ENCODE peak calls at places on chromosomes 3 and 15, in six cellular contexts. U is nephron progenitor cell, V is A549, H is heart left ventricle, F is NCI-H345, Q is NCI-H1694 treated with DMSO at 0.1 percent for 48 hours. X is an unnamed sample.

GRCh38 chr3:137582484-137582883 is 181.6 kb upstream of the SOX14 start:
- DNase-seq in V (no peak), F (no peak), H (no peak), Q (no peak), U (no peak), X (no peak)

GRCh38 chr3:28786446-28786845 is 437.8 kb upstream of the AZI2 start:
- DNase-seq in Q (no peak), H (no peak), U (no peak), V (no peak), F (no peak), X (no peak)

GRCh38 chr3:46112296-46112695 is 85.0 kb upstream of the XCR1 start:
- DNase-seq in V (no peak), H (no peak), Q (no peak), U (no peak), F (no peak), X (peak; percentile 83)

GRCh38 chr3:150388468-150389418 is 19.4 kb upstream of the TSC22D2 start:
- DNase-seq in F (no peak), U (no peak), Q (no peak), H (no peak), V (no peak), X (no peak)

GRCh38 chr3:180416111-180416541 is 185.8 kb upstream of the TTC14 start:
- DNase-seq in V (no peak), H (no peak), U (no peak), Q (no peak), F (peak; percentile 1), X (peak; percentile 50)

GRCh38 chr3:13399603-13400002 is 20.5 kb downstream of the NUP210 start:
- DNase-seq in F (no peak), H (no peak), U (no peak), Q (no peak), V (no peak), X (no peak)

GRCh38 chr3:57682284-57682683 is 10.6 kb downstream of the DENND6A start:
- DNase-seq in Q (no peak), V (no peak), U (no peak), F (no peak), H (no peak), X (peak; percentile 30)

GRCh38 chr3:186746008-186746407 is 28.8 kb downstream of the KNG1 start:
- DNase-seq in Q (no peak), U (no peak), F (no peak), H (no peak), V (peak; percentile 76), X (peak; percentile 90)

GRCh38 chr15:34650177-34650576 is 66.7 kb upstream of the GOLGA8B start:
- DNase-seq in V (no peak), Q (no peak), H (no peak), F (no peak), U (no peak), X (peak; percentile 54)

GRCh38 chr15:74933573-74933972 is 4.3 kb downstream of the COX5A start:
- DNase-seq in F (no peak), H (no peak), V (no peak), U (no peak), Q (no peak), X (no peak)

GRCh38 chr15:62649793-62650420 is 392.6 kb upstream of the TPM1 start:
- DNase-seq in F (no peak), H (no peak), Q (no peak), U (no peak), V (no peak), X (peak; percentile 20)

GRCh38 chr3:94226058-94226457 is 163.2 kb downstream of the NSUN3 start:
- DNase-seq in F (no peak), V (no peak), U (no peak), Q (no peak), H (no peak), X (peak; percentile 88)

GRCh38 chr15:38560456-38560926 is 4.1 kb downstream of the RASGRP1 start:
- DNase-seq in V (no peak), F (no peak), U (no peak), Q (no peak), H (no peak), X (no peak)

GRCh38 chr3:89223188-89223587 is 115.8 kb downstream of the EPHA3 start:
- DNase-seq in Q (no peak), U (no peak), V (no peak), H (no peak), F (no peak), X (no peak)

GRCh38 chr3:30685267-30685667 is 78.9 kb downstream of the TGFBR2 start:
- DNase-seq in H (no peak), U (no peak), V (no peak), F (no peak), Q (no peak), X (no peak)

GRCh38 chr3:43872301-43872700 is 181.6 kb downstream of the ABHD5 start:
- DNase-seq in F (no peak), Q (no peak), U (no peak), V (peak; percentile 48), H (no peak), X (peak; percentile 84)

GRCh38 chr15:48432688-48433087 is 101.5 kb downstream of the DUT start:
- DNase-seq in U (no peak), V (no peak), Q (no peak), F (no peak), H (no peak), X (no peak)

GRCh38 chr15:67501177-67501835 is 19.6 kb upstream of the C15orf61 start:
- DNase-seq in H (no peak), U (no peak), V (no peak), Q (peak; percentile 34), F (peak; percentile 1), X (peak; percentile 23)

GRCh38 chr3:52798978-52799476 is 4.4 kb downstream of the ITIH3 start:
- DNase-seq in F (no peak), U (peak; percentile 21), V (peak; percentile 52), Q (peak; percentile 0), H (no peak), X (no peak)

GRCh38 chr15:52804526-52805081 is 14.5 kb upstream of the ONECUT1 start:
- DNase-seq in V (no peak), F (no peak), U (peak; percentile 35), H (no peak), Q (no peak), X (no peak)

GRCh38 chr15:63332367-63333078 is 49.1 kb downstream of the CA12 start:
- DNase-seq in V (peak; percentile 77), U (no peak), Q (no peak), H (no peak), F (no peak), X (peak; percentile 92)

GRCh38 chr3:177946515-177946914 is 589.7 kb upstream of the KCNMB2 start:
- DNase-seq in H (no peak), U (no peak), F (no peak), Q (no peak), V (no peak), X (peak; percentile 10)

GRCh38 chr3:113912551-113913246 is 35.1 kb upstream of the ZDHHC23 start:
- DNase-seq in H (no peak), F (peak; percentile 62), U (no peak), Q (peak; percentile 74), V (peak; percentile 24), X (peak; percentile 75)

GRCh38 chr3:66053009-66053782 is 14.5 kb upstream of the MAGI1 start:
- DNase-seq in V (no peak), H (no peak), Q (no peak), U (no peak), F (no peak), X (no peak)

GRCh38 chr15:55823699-55824098 is 80.7 kb upstream of the PRTG start:
- DNase-seq in U (no peak), F (no peak), Q (no peak), V (no peak), H (no peak), X (no peak)

GRCh38 chr15:88932271-88932874 is 19.2 kb upstream of the MFGE8 start:
- DNase-seq in Q (no peak), V (no peak), H (no peak), F (no peak), U (no peak), X (no peak)

GRCh38 chr3:171458056-171458856 is 1.9 kb downstream of the TNIK start:
- DNase-seq in V (no peak), F (no peak), Q (no peak), U (peak; percentile 22), H (peak; percentile 44), X (peak; percentile 5)

GRCh38 chr3:194657439-194657838 is 14.6 kb downstream of the LSG1 start:
- DNase-seq in Q (no peak), H (no peak), U (no peak), V (no peak), F (no peak), X (no peak)

GRCh38 chr3:193996205-193996604 is 139.7 kb upstream of the HES1 start:
- DNase-seq in V (no peak), U (no peak), H (no peak), F (no peak), Q (no peak), X (no peak)

GRCh38 chr3:133474251-133474801 is 74.5 kb downstream of the BFSP2 start:
- DNase-seq in H (peak; percentile 72), U (no peak), Q (peak; percentile 80), V (no peak), F (peak; percentile 51), X (peak; percentile 42)

GRCh38 chr15:101014276-101014675 is 95.1 kb downstream of the LRRK1 start:
- DNase-seq in F (no peak), Q (no peak), V (no peak), H (no peak), U (no peak), X (no peak)

GRCh38 chr3:169964176-169964575 is 2.4 kb upstream of the SEC62 start:
- DNase-seq in V (no peak), H (no peak), F (no peak), U (no peak), Q (no peak), X (peak; percentile 45)

GRCh38 chr3:40009991-40010390 is 200.6 kb downstream of the MYRIP start:
- DNase-seq in F (no peak), Q (no peak), U (no peak), V (no peak), H (no peak), X (no peak)

GRCh38 chr3:50340404-50341329 is at the start of gene RASSF1:
- DNase-seq in V (no peak), H (peak; percentile 90), U (no peak), F (no peak), Q (no peak), X (peak; percentile 82)

GRCh38 chr3:108271626-108272025 is 24.7 kb upstream of the HHLA2 start:
- DNase-seq in F (no peak), Q (no peak), U (no peak), H (no peak), V (no peak), X (no peak)

X was measured in HCEC 1CT.